ENCODE peak calls at places on chromosomes 13 and 19, in six cellular contexts. Z, A, H, K, F and B are unnamed samples.

GRCh38 chr13:30810261-30810701 is 74.9 kb downstream of the ALOX5AP start:
- DNase-seq in Z (peak; percentile 57), A (no peak), H (no peak), K (no peak), F (no peak), B (peak; percentile 62)

GRCh38 chr13:75353786-75354193 is 128.2 kb downstream of the TBC1D4 start:
- DNase-seq in Z (no peak), A (no peak), H (no peak), K (no peak), F (no peak), B (no peak)

GRCh38 chr19:44741841-44742352 is 6.6 kb upstream of the BCL3 start:
- DNase-seq in Z (peak; percentile 99), A (peak; percentile 78), H (no peak), K (peak; percentile 99), F (no peak), B (peak; percentile 40)

GRCh38 chr13:110064022-110064421 is 242.9 kb downstream of the COL4A1 start:
- DNase-seq in Z (no peak), A (no peak), H (no peak), K (no peak), F (no peak), B (no peak)

GRCh38 chr13:50401721-50402510 is 386.7 kb downstream of the KCNRG start:
- DNase-seq in Z (peak; percentile 10), A (no peak), H (no peak), K (no peak), F (no peak), B (no peak)

GRCh38 chr19:12112238-12112637 is 27.9 kb downstream of the ZNF20 start:
- DNase-seq in Z (peak; percentile 17), A (no peak), H (no peak), K (no peak), F (no peak), B (no peak)

GRCh38 chr19:18156841-18157464 is 4.0 kb downstream of the PIK3R2 start:
- DNase-seq in Z (peak; percentile 85), A (peak; percentile 47), H (no peak), K (no peak), F (no peak), B (peak; percentile 73)

GRCh38 chr13:49421391-49421790 is 22.5 kb downstream of the CAB39L start:
- DNase-seq in Z (no peak), A (no peak), H (no peak), K (no peak), F (no peak), B (peak; percentile 21)

GRCh38 chr13:112058519-112058873 is 8.5 kb upstream of the SOX1 start:
- DNase-seq in Z (no peak), A (no peak), H (no peak), K (no peak), F (no peak), B (no peak)

GRCh38 chr19:28148554-28148953 is 1064.4 kb downstream of the UQCRFS1 start:
- DNase-seq in Z (no peak), A (no peak), H (no peak), K (no peak), F (no peak), B (no peak)